ENCODE peak calls at places on chromosomes 12 and 14, in nine cellular contexts. J is transverse colon, E is Panc1, I is endothelial cell of umbilical vein, S is vagina, O is suprapubic skin, K is stomach, U is HCT116, X is HepG2. N is an unnamed sample.

GRCh38 chr14:73696466-73697390 is 17.5 kb downstream of the PNMA1 start:
- DNase-seq in O (no peak), I (peak), X (peak), S (no peak), U (peak), K (no peak), J (no peak), E (peak), N (no peak)

GRCh38 chr12:26428420-26428819 is 233.0 kb downstream of the SSPN start:
- DNase-seq in X (no peak), E (no peak), O (no peak), J (no peak), S (no peak), I (no peak), U (no peak), K (no peak), N (no peak)

GRCh38 chr14:74611672-74612345 is at the start of gene LTBP2:
- DNase-seq in X (no peak), J (no peak), E (no peak), K (no peak), U (no peak), O (no peak), S (no peak), I (no peak), N (no peak)

GRCh38 chr12:64621257-64621942 is 11.1 kb downstream of the RASSF3 start:
- DNase-seq in I (peak), K (no peak), J (no peak), U (no peak), S (no peak), O (no peak), X (no peak), E (no peak), N (no peak)

GRCh38 chr14:97977711-97978261 is 1180.6 kb downstream of the VRK1 start:
- DNase-seq in K (peak), E (no peak), X (no peak), S (no peak), O (peak), I (no peak), J (peak), U (no peak), N (peak)

GRCh38 chr12:38222011-38222410 is 94.6 kb upstream of the ALG10B start:
- DNase-seq in K (no peak), E (no peak), O (no peak), X (no peak), U (no peak), S (no peak), I (no peak), J (no peak), N (no peak)

GRCh38 chr12:55946553-55946952 is 15.6 kb downstream of the DGKA start:
- DNase-seq in I (no peak), J (no peak), U (no peak), E (no peak), K (no peak), O (no peak), S (no peak), X (no peak), N (no peak)

GRCh38 chr12:128259556-128260070 is 7.4 kb upstream of the TMEM132C start:
- DNase-seq in O (no peak), S (no peak), E (no peak), I (peak), K (no peak), X (peak), U (no peak), J (no peak), N (no peak)

GRCh38 chr14:23183076-23183475 is 384 bp downstream of the SLC7A8 start:
- DNase-seq in S (no peak), O (no peak), E (no peak), U (no peak), K (no peak), X (no peak), I (peak), J (no peak), N (no peak)

GRCh38 chr14:77641534-77642341 is 25.3 kb upstream of the SPTLC2 start:
- DNase-seq in X (no peak), I (peak), E (no peak), O (peak), K (peak), J (peak), S (no peak), U (no peak), N (peak)

GRCh38 chr14:84298738-84299137 is 1231.2 kb upstream of the FLRT2 start:
- DNase-seq in I (no peak), X (no peak), E (no peak), K (no peak), O (no peak), J (no peak), U (no peak), S (no peak), N (no peak)

GRCh38 chr14:73502017-73502619 is 11.4 kb downstream of the RIOX1 start:
- DNase-seq in K (no peak), I (no peak), J (no peak), X (no peak), S (no peak), U (no peak), O (no peak), E (no peak), N (no peak)

GRCh38 chr12:94673951-94674570 is 23.7 kb upstream of the TMCC3 start:
- DNase-seq in U (no peak), X (no peak), E (no peak), K (no peak), O (no peak), S (no peak), J (no peak), I (peak), N (no peak)

GRCh38 chr12:50862316-50862715 is 19.6 kb downstream of the TMPRSS12 start:
- DNase-seq in K (no peak), S (no peak), J (no peak), X (no peak), O (no peak), E (peak), U (no peak), I (no peak), N (no peak)

GRCh38 chr14:70180718-70181117 is 8.0 kb downstream of the SLC8A3 start:
- DNase-seq in S (no peak), O (no peak), X (no peak), E (no peak), K (no peak), I (no peak), J (no peak), U (no peak), N (no peak)
- H3K4me3 ChIP-seq in S (no peak), O (no peak), X (no peak), E (no peak), K (no peak), I (no peak), J (no peak), U (no peak), N (no peak)

GRCh38 chr14:88270781-88271180 is 52.3 kb downstream of the KCNK10 start:
- DNase-seq in U (no peak), J (peak), I (no peak), O (no peak), X (peak), K (peak), E (no peak), S (no peak), N (peak)
- H3K27ac ChIP-seq in U (no peak), J (peak), I (no peak), O (no peak), X (no peak), K (peak), E (no peak), S (no peak), N (no peak)

GRCh38 chr14:92747701-92748258 is 647 bp downstream of the LGMN start:
- DNase-seq in K (no peak), U (no peak), S (no peak), X (peak), E (no peak), J (peak), I (peak), O (no peak), N (no peak)
- TF ChIP-seq POLR2AphosphoS5 in K (no peak), U (no peak), S (no peak), X (no peak), E (no peak), J (no peak), I (no peak), O (no peak), N (no peak)

GRCh38 chr12:2894961-2895360 is 4.3 kb downstream of the TULP3 start:
- DNase-seq in X (no peak), E (no peak), J (no peak), I (no peak), U (no peak), O (no peak), S (no peak), K (no peak), N (no peak)
- H3K4me3 ChIP-seq in X (no peak), E (no peak), J (no peak), I (no peak), U (no peak), O (no peak), S (no peak), K (no peak), N (no peak)

DNA sequence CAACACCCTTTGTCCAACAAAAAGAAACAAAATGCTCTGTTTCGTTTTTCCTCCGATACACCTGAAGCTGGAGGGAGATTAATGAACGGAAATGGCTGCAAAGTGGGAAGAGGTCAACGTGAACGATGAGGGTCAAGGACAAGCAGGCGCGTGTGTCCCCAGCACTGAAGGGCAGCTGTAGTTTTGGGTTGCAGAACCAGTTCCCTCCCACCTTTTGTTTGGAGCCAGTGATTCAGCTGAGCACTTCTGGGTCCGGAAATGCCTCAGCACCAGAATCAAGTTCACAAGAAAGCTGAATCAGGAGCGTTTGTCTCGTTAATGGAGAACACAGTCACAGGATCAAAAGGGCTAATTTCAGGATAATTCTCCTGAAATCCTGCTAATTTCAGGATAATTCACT is 51.1 kb upstream of the PWP1 start:
- DNase-seq in X (no peak), J (no peak), E (no peak), U (no peak), I (no peak), O (no peak), K (no peak), S (no peak), N (no peak)
- H3K27ac ChIP-seq in X (no peak), J (no peak), E (no peak), U (no peak), I (no peak), O (no peak), K (no peak), S (no peak), N (no peak)